ENCODE peak calls at places on chromosome 13, in nine cellular contexts. H, X, Q, R, V, G, J, A and S are unnamed samples.

GRCh38 chr13:111908981-111909380 is 158.0 kb upstream of the SOX1 start:
- DNase-seq in H (no peak), X (no peak), Q (no peak), R (peak; percentile 15), V (no peak), G (no peak), J (no peak), A (no peak), S (no peak)

GRCh38 chr13:27064252-27064995 is 107.2 kb downstream of the USP12 start:
- DNase-seq in H (no peak), X (no peak), Q (no peak), R (no peak), V (no peak), G (no peak), J (no peak), A (no peak), S (no peak)

GRCh38 chr13:50123862-50124535 is 108.8 kb downstream of the KCNRG start:
- DNase-seq in H (peak; percentile 96), X (peak; percentile 75), Q (peak; percentile 59), R (peak; percentile 88), V (peak; percentile 64), G (peak; percentile 72), J (peak; percentile 90), A (peak; percentile 79), S (peak; percentile 87)

GRCh38 chr13:51541037-51541436 is 43.2 kb upstream of the WDFY2 start:
- DNase-seq in H (no peak), X (no peak), Q (no peak), R (no peak), V (no peak), G (no peak), J (no peak), A (no peak), S (no peak)

GRCh38 chr13:110819203-110820014 is 95.5 kb downstream of the ANKRD10 start:
- DNase-seq in H (peak; percentile 28), X (peak; percentile 74), Q (peak; percentile 77), R (peak; percentile 84), V (peak; percentile 66), G (peak; percentile 85), J (peak; percentile 79), A (peak; percentile 14), S (peak; percentile 43)

GRCh38 chr13:77696006-77696862 is 1.3 kb upstream of the SLAIN1 start:
- DNase-seq in H (no peak), X (no peak), Q (no peak), R (no peak), V (peak; percentile 60), G (no peak), J (peak; percentile 20), A (no peak), S (no peak)

GRCh38 chr13:39326471-39326870 is 276.5 kb downstream of the LHFPL6 start:
- DNase-seq in H (peak; percentile 24), X (peak; percentile 74), Q (no peak), R (no peak), V (no peak), G (no peak), J (no peak), A (no peak), S (no peak)

GRCh38 chr13:52125547-52125946 is 3.3 kb downstream of the NEK5 start:
- DNase-seq in H (no peak), X (no peak), Q (no peak), R (no peak), V (no peak), G (no peak), J (no peak), A (no peak), S (no peak)

GRCh38 chr13:44854264-44855060 is 134.8 kb downstream of the NUFIP1 start:
- DNase-seq in H (no peak), X (no peak), Q (no peak), R (no peak), V (no peak), G (no peak), J (peak; percentile 98), A (no peak), S (no peak)

GRCh38 chr13:101412076-101412475 is 4.2 kb downstream of the NALCN start:
- DNase-seq in H (no peak), X (no peak), Q (no peak), R (no peak), V (no peak), G (no peak), J (peak; percentile 72), A (no peak), S (no peak)

GRCh38 chr13:21583496-21583895 is 20.5 kb downstream of the MICU2 start:
- DNase-seq in H (no peak), X (peak; percentile 78), Q (no peak), R (peak; percentile 73), V (no peak), G (no peak), J (no peak), A (no peak), S (no peak)

GRCh38 chr13:114161644-114162532 is 17.2 kb upstream of the CFAP97D2 start:
- DNase-seq in H (no peak), X (peak; percentile 82), Q (peak; percentile 41), R (no peak), V (peak; percentile 61), G (no peak), J (peak; percentile 64), A (no peak), S (no peak)

GRCh38 chr13:52359534-52359933 is 46.4 kb downstream of the THSD1 start:
- DNase-seq in H (no peak), X (peak; percentile 70), Q (no peak), R (no peak), V (no peak), G (no peak), J (no peak), A (no peak), S (no peak)

GRCh38 chr13:99960663-99961440 is 10.7 kb downstream of the ZIC5 start:
- DNase-seq in H (no peak), X (no peak), Q (no peak), R (no peak), V (no peak), G (peak; percentile 23), J (peak; percentile 41), A (no peak), S (no peak)

GRCh38 chr13:110932588-110932987 is 17.7 kb upstream of the ANKRD10 start:
- DNase-seq in H (no peak), X (no peak), Q (no peak), R (no peak), V (no peak), G (no peak), J (no peak), A (no peak), S (no peak)

GRCh38 chr13:113650275-113650674 is 7.7 kb downstream of the ATP4B start:
- DNase-seq in H (no peak), X (no peak), Q (no peak), R (no peak), V (no peak), G (no peak), J (no peak), A (no peak), S (no peak)

GRCh38 chr13:98480915-98481510 is 95.9 kb downstream of the STK24 start:
- DNase-seq in H (no peak), X (peak; percentile 26), Q (no peak), R (no peak), V (no peak), G (no peak), J (peak; percentile 38), A (no peak), S (no peak)

GRCh38 chr13:94160875-94161274 is 318.6 kb downstream of the DCT start:
- DNase-seq in H (no peak), X (no peak), Q (no peak), R (no peak), V (no peak), G (no peak), J (no peak), A (no peak), S (no peak)

GRCh38 chr13:26760835-26761582 is 423 bp upstream of the GPR12 start:
- DNase-seq in H (no peak), X (no peak), Q (no peak), R (no peak), V (no peak), G (no peak), J (peak; percentile 15), A (no peak), S (no peak)

GRCh38 chr13:80341771-80342271 is 895 bp upstream of the SPRY2 start:
- DNase-seq in H (no peak), X (peak; percentile 65), Q (no peak), R (peak; percentile 53), V (no peak), G (peak; percentile 28), J (peak; percentile 72), A (no peak), S (no peak)

GRCh38 chr13:26449063-26449848 is 108.2 kb upstream of the WASF3 start:
- DNase-seq in H (no peak), X (no peak), Q (no peak), R (no peak), V (no peak), G (no peak), J (no peak), A (no peak), S (no peak)

GRCh38 chr13:26558074-26558805 is 757 bp downstream of the WASF3 start:
- DNase-seq in H (no peak), X (peak; percentile 14), Q (no peak), R (no peak), V (no peak), G (peak; percentile 30), J (no peak), A (no peak), S (peak; percentile 56)

GRCh38 chr13:29402168-29402621 is 193.3 kb downstream of the SLC7A1 start:
- DNase-seq in H (no peak), X (peak; percentile 1), Q (no peak), R (no peak), V (no peak), G (no peak), J (no peak), A (peak; percentile 28), S (no peak)

GRCh38 chr13:24407844-24408243 is 98.5 kb downstream of the C1QTNF9 start:
- DNase-seq in H (no peak), X (no peak), Q (no peak), R (no peak), V (no peak), G (no peak), J (no peak), A (no peak), S (no peak)

GRCh38 chr13:60016229-60016628 is 147.5 kb downstream of the DIAPH3 start:
- DNase-seq in H (no peak), X (no peak), Q (no peak), R (no peak), V (no peak), G (no peak), J (no peak), A (no peak), S (no peak)

GRCh38 chr13:30124131-30124768 is 183.1 kb downstream of the KATNAL1 start:
- DNase-seq in H (no peak), X (no peak), Q (no peak), R (no peak), V (no peak), G (no peak), J (peak; percentile 10), A (no peak), S (no peak)

GRCh38 chr13:99730403-99730802 is 229.1 kb downstream of the TM9SF2 start:
- DNase-seq in H (no peak), X (no peak), Q (no peak), R (no peak), V (no peak), G (no peak), J (no peak), A (no peak), S (no peak)

GRCh38 chr13:110137677-110138008 is 169.3 kb downstream of the COL4A1 start:
- DNase-seq in H (no peak), X (peak; percentile 38), Q (peak; percentile 24), R (no peak), V (no peak), G (no peak), J (peak; percentile 77), A (peak; percentile 26), S (no peak)

GRCh38 chr13:21106089-21106488 is 44.7 kb upstream of the LATS2 start:
- DNase-seq in H (no peak), X (peak; percentile 23), Q (no peak), R (no peak), V (no peak), G (no peak), J (peak; percentile 7), A (peak; percentile 19), S (no peak)

GRCh38 chr13:42615691-42616090 is 41.7 kb downstream of the TNFSF11 start:
- DNase-seq in H (no peak), X (peak; percentile 18), Q (no peak), R (no peak), V (no peak), G (no peak), J (no peak), A (no peak), S (no peak)

GRCh38 chr13:102333320-102334181 is 68.3 kb downstream of the FGF14 start:
- DNase-seq in H (no peak), X (no peak), Q (no peak), R (no peak), V (no peak), G (no peak), J (peak; percentile 59), A (no peak), S (no peak)